ENCODE peak calls at places on chromosomes 13 and 19, in ten cellular contexts. One of them, this sample, is unnamed.

GRCh38 chr19:46426506-46427162 is 2.1 kb downstream of the PNMA8C start:
- DNase-seq in dorsolateral prefrontal cortex: peak
- DNase-seq in RPMI8226: peak
- DNase-seq in tibial nerve: no peak
- DNase-seq in HuH-7: peak
- DNase-seq in stimulated activated CD4-positive, alpha-beta T cell treated with anti-CD3 and anti-CD28 coated beads, Interleukin-1b, Interleukin-23, amount 100 ng/mL, for 1 hour: no peak
- DNase-seq in astrocyte of the cerebellum: peak
- DNase-seq in A172: no peak
- DNase-seq in AG04449: no peak
- DNase-seq in GM13976: peak
- DNase-seq in this sample: peak

GRCh38 chr13:34391071-34391470 is 551.0 kb upstream of the NBEA start:
- DNase-seq in tibial nerve: no peak
- DNase-seq in AG04449: no peak
- DNase-seq in HuH-7: no peak
- DNase-seq in astrocyte of the cerebellum: peak
- DNase-seq in stimulated activated CD4-positive, alpha-beta T cell treated with anti-CD3 and anti-CD28 coated beads, Interleukin-1b, Interleukin-23, amount 100 ng/mL, for 1 hour: no peak
- DNase-seq in A172: peak
- DNase-seq in GM13976: no peak
- DNase-seq in RPMI8226: no peak
- DNase-seq in dorsolateral prefrontal cortex: no peak
- DNase-seq in this sample: no peak

GRCh38 chr13:47903836-47904235 is 97.2 kb downstream of the SUCLA2 start:
- DNase-seq in AG04449: peak
- DNase-seq in A172: no peak
- DNase-seq in astrocyte of the cerebellum: peak
- DNase-seq in HuH-7: no peak
- DNase-seq in dorsolateral prefrontal cortex: no peak
- DNase-seq in RPMI8226: peak
- DNase-seq in stimulated activated CD4-positive, alpha-beta T cell treated with anti-CD3 and anti-CD28 coated beads, Interleukin-1b, Interleukin-23, amount 100 ng/mL, for 1 hour: no peak
- DNase-seq in GM13976: no peak
- DNase-seq in tibial nerve: no peak
- DNase-seq in this sample: no peak

GRCh38 chr13:68727165-68727564 is 1380.5 kb upstream of the ATXN8OS start:
- DNase-seq in tibial nerve: no peak
- DNase-seq in AG04449: no peak
- DNase-seq in RPMI8226: no peak
- DNase-seq in A172: peak
- DNase-seq in stimulated activated CD4-positive, alpha-beta T cell treated with anti-CD3 and anti-CD28 coated beads, Interleukin-1b, Interleukin-23, amount 100 ng/mL, for 1 hour: no peak
- DNase-seq in astrocyte of the cerebellum: peak
- DNase-seq in HuH-7: no peak
- DNase-seq in dorsolateral prefrontal cortex: no peak
- DNase-seq in GM13976: no peak
- DNase-seq in this sample: no peak

GRCh38 chr13:24251525-24251924 is 57.9 kb upstream of the C1QTNF9 start:
- DNase-seq in A172: no peak
- DNase-seq in RPMI8226: no peak
- DNase-seq in HuH-7: no peak
- DNase-seq in tibial nerve: no peak
- DNase-seq in GM13976: no peak
- DNase-seq in AG04449: no peak
- DNase-seq in astrocyte of the cerebellum: no peak
- DNase-seq in stimulated activated CD4-positive, alpha-beta T cell treated with anti-CD3 and anti-CD28 coated beads, Interleukin-1b, Interleukin-23, amount 100 ng/mL, for 1 hour: peak
- DNase-seq in dorsolateral prefrontal cortex: no peak
- DNase-seq in this sample: no peak

GRCh38 chr19:46907880-46908279 is 47.1 kb downstream of the ARHGAP35 start:
- DNase-seq in tibial nerve: no peak
- DNase-seq in dorsolateral prefrontal cortex: no peak
- DNase-seq in astrocyte of the cerebellum: no peak
- DNase-seq in AG04449: no peak
- DNase-seq in RPMI8226: no peak
- DNase-seq in A172: no peak
- DNase-seq in HuH-7: no peak
- DNase-seq in GM13976: no peak
- DNase-seq in stimulated activated CD4-positive, alpha-beta T cell treated with anti-CD3 and anti-CD28 coated beads, Interleukin-1b, Interleukin-23, amount 100 ng/mL, for 1 hour: no peak
- DNase-seq in this sample: no peak

GRCh38 chr13:85260896-85261295 is 538.3 kb downstream of the SLITRK6 start:
- DNase-seq in dorsolateral prefrontal cortex: no peak
- DNase-seq in GM13976: no peak
- DNase-seq in astrocyte of the cerebellum: no peak
- DNase-seq in RPMI8226: no peak
- DNase-seq in A172: no peak
- DNase-seq in HuH-7: no peak
- DNase-seq in stimulated activated CD4-positive, alpha-beta T cell treated with anti-CD3 and anti-CD28 coated beads, Interleukin-1b, Interleukin-23, amount 100 ng/mL, for 1 hour: no peak
- DNase-seq in tibial nerve: no peak
- DNase-seq in AG04449: no peak
- DNase-seq in this sample: no peak

GRCh38 chr13:33310245-33311038 is 24.9 kb upstream of the STARD13 start:
- DNase-seq in dorsolateral prefrontal cortex: no peak
- DNase-seq in RPMI8226: no peak
- DNase-seq in A172: no peak
- DNase-seq in tibial nerve: no peak
- DNase-seq in AG04449: no peak
- DNase-seq in stimulated activated CD4-positive, alpha-beta T cell treated with anti-CD3 and anti-CD28 coated beads, Interleukin-1b, Interleukin-23, amount 100 ng/mL, for 1 hour: no peak
- DNase-seq in astrocyte of the cerebellum: no peak
- DNase-seq in HuH-7: no peak
- DNase-seq in GM13976: no peak
- DNase-seq in this sample: no peak

GRCh38 chr19:10420444-10421239 is at the start of gene PDE4A:
- DNase-seq in HuH-7: peak
- DNase-seq in astrocyte of the cerebellum: no peak
- DNase-seq in GM13976: peak
- DNase-seq in A172: peak
- DNase-seq in RPMI8226: peak
- DNase-seq in stimulated activated CD4-positive, alpha-beta T cell treated with anti-CD3 and anti-CD28 coated beads, Interleukin-1b, Interleukin-23, amount 100 ng/mL, for 1 hour: no peak
- DNase-seq in AG04449: no peak
- DNase-seq in tibial nerve: no peak
- DNase-seq in dorsolateral prefrontal cortex: no peak
- DNase-seq in this sample: peak

GRCh38 chr13:39385621-39386231 is 217.3 kb downstream of the LHFPL6 start:
- DNase-seq in RPMI8226: no peak
- DNase-seq in AG04449: no peak
- DNase-seq in stimulated activated CD4-positive, alpha-beta T cell treated with anti-CD3 and anti-CD28 coated beads, Interleukin-1b, Interleukin-23, amount 100 ng/mL, for 1 hour: no peak
- DNase-seq in dorsolateral prefrontal cortex: no peak
- DNase-seq in astrocyte of the cerebellum: peak
- DNase-seq in A172: peak
- DNase-seq in GM13976: no peak
- DNase-seq in tibial nerve: no peak
- DNase-seq in HuH-7: no peak
- DNase-seq in this sample: no peak

GRCh38 chr19:51294211-51294976 is 17.1 kb upstream of the IGLON5 start:
- DNase-seq in HuH-7: no peak
- DNase-seq in AG04449: no peak
- DNase-seq in A172: peak
- DNase-seq in astrocyte of the cerebellum: no peak
- DNase-seq in RPMI8226: peak
- DNase-seq in stimulated activated CD4-positive, alpha-beta T cell treated with anti-CD3 and anti-CD28 coated beads, Interleukin-1b, Interleukin-23, amount 100 ng/mL, for 1 hour: no peak
- DNase-seq in GM13976: no peak
- DNase-seq in dorsolateral prefrontal cortex: no peak
- DNase-seq in tibial nerve: no peak
- DNase-seq in this sample: no peak

GRCh38 chr19:47352095-47352494 is 3.0 kb downstream of the DHX34 start:
- DNase-seq in tibial nerve: no peak
- DNase-seq in astrocyte of the cerebellum: no peak
- DNase-seq in RPMI8226: no peak
- DNase-seq in dorsolateral prefrontal cortex: no peak
- DNase-seq in HuH-7: no peak
- DNase-seq in GM13976: no peak
- DNase-seq in stimulated activated CD4-positive, alpha-beta T cell treated with anti-CD3 and anti-CD28 coated beads, Interleukin-1b, Interleukin-23, amount 100 ng/mL, for 1 hour: no peak
- DNase-seq in A172: no peak
- DNase-seq in AG04449: no peak
- DNase-seq in this sample: no peak

GRCh38 chr13:47555235-47555634 is 445.8 kb downstream of the SUCLA2 start:
- DNase-seq in HuH-7: no peak
- DNase-seq in dorsolateral prefrontal cortex: no peak
- DNase-seq in GM13976: no peak
- DNase-seq in AG04449: no peak
- DNase-seq in RPMI8226: no peak
- DNase-seq in tibial nerve: no peak
- DNase-seq in stimulated activated CD4-positive, alpha-beta T cell treated with anti-CD3 and anti-CD28 coated beads, Interleukin-1b, Interleukin-23, amount 100 ng/mL, for 1 hour: no peak
- DNase-seq in A172: peak
- DNase-seq in astrocyte of the cerebellum: no peak
- DNase-seq in this sample: no peak

GRCh38 chr13:43848250-43848649 is 31.3 kb downstream of the CCDC122 start:
- DNase-seq in RPMI8226: no peak
- DNase-seq in GM13976: no peak
- DNase-seq in astrocyte of the cerebellum: peak
- DNase-seq in HuH-7: no peak
- DNase-seq in dorsolateral prefrontal cortex: no peak
- DNase-seq in stimulated activated CD4-positive, alpha-beta T cell treated with anti-CD3 and anti-CD28 coated beads, Interleukin-1b, Interleukin-23, amount 100 ng/mL, for 1 hour: no peak
- DNase-seq in AG04449: no peak
- DNase-seq in tibial nerve: no peak
- DNase-seq in A172: peak
- DNase-seq in this sample: no peak

GRCh38 chr19:57239982-57240310 is 486 bp upstream of the ZNF805 start:
- DNase-seq in tibial nerve: no peak
- DNase-seq in AG04449: no peak
- DNase-seq in HuH-7: no peak
- DNase-seq in astrocyte of the cerebellum: no peak
- DNase-seq in dorsolateral prefrontal cortex: no peak
- DNase-seq in GM13976: no peak
- DNase-seq in stimulated activated CD4-positive, alpha-beta T cell treated with anti-CD3 and anti-CD28 coated beads, Interleukin-1b, Interleukin-23, amount 100 ng/mL, for 1 hour: no peak
- DNase-seq in RPMI8226: no peak
- DNase-seq in A172: no peak
- DNase-seq in this sample: no peak

GRCh38 chr19:49142866-49143335 is 12.3 kb downstream of the HRC start:
- DNase-seq in astrocyte of the cerebellum: peak
- DNase-seq in AG04449: peak
- DNase-seq in RPMI8226: no peak
- DNase-seq in HuH-7: no peak
- DNase-seq in A172: peak
- DNase-seq in tibial nerve: no peak
- DNase-seq in dorsolateral prefrontal cortex: peak
- DNase-seq in GM13976: peak
- DNase-seq in stimulated activated CD4-positive, alpha-beta T cell treated with anti-CD3 and anti-CD28 coated beads, Interleukin-1b, Interleukin-23, amount 100 ng/mL, for 1 hour: no peak
- DNase-seq in this sample: peak

GRCh38 chr19:18408053-18408476 is 10.6 kb upstream of the LRRC25 start:
- DNase-seq in RPMI8226: peak
- DNase-seq in dorsolateral prefrontal cortex: no peak
- DNase-seq in AG04449: no peak
- DNase-seq in tibial nerve: no peak
- DNase-seq in stimulated activated CD4-positive, alpha-beta T cell treated with anti-CD3 and anti-CD28 coated beads, Interleukin-1b, Interleukin-23, amount 100 ng/mL, for 1 hour: no peak
- DNase-seq in GM13976: peak
- DNase-seq in HuH-7: peak
- DNase-seq in A172: no peak
- DNase-seq in astrocyte of the cerebellum: no peak
- DNase-seq in this sample: peak

GRCh38 chr19:2613507-2614295 is 88.8 kb downstream of the GNG7 start:
- DNase-seq in A172: no peak
- DNase-seq in RPMI8226: peak
- DNase-seq in HuH-7: peak
- DNase-seq in astrocyte of the cerebellum: no peak
- DNase-seq in GM13976: peak
- DNase-seq in stimulated activated CD4-positive, alpha-beta T cell treated with anti-CD3 and anti-CD28 coated beads, Interleukin-1b, Interleukin-23, amount 100 ng/mL, for 1 hour: no peak
- DNase-seq in AG04449: no peak
- DNase-seq in tibial nerve: no peak
- DNase-seq in dorsolateral prefrontal cortex: no peak
- DNase-seq in this sample: peak

GRCh38 chr13:82758056-82758455 is 1124.2 kb downstream of the SLITRK1 start:
- DNase-seq in HuH-7: peak
- DNase-seq in RPMI8226: peak
- DNase-seq in astrocyte of the cerebellum: no peak
- DNase-seq in tibial nerve: no peak
- DNase-seq in GM13976: peak
- DNase-seq in dorsolateral prefrontal cortex: no peak
- DNase-seq in AG04449: no peak
- DNase-seq in stimulated activated CD4-positive, alpha-beta T cell treated with anti-CD3 and anti-CD28 coated beads, Interleukin-1b, Interleukin-23, amount 100 ng/mL, for 1 hour: no peak
- DNase-seq in A172: peak
- DNase-seq in this sample: peak

GRCh38 chr19:18503337-18503970 is 18.4 kb downstream of the ELL start:
- DNase-seq in stimulated activated CD4-positive, alpha-beta T cell treated with anti-CD3 and anti-CD28 coated beads, Interleukin-1b, Interleukin-23, amount 100 ng/mL, for 1 hour: no peak
- DNase-seq in A172: peak
- DNase-seq in dorsolateral prefrontal cortex: no peak
- DNase-seq in RPMI8226: no peak
- DNase-seq in astrocyte of the cerebellum: no peak
- DNase-seq in tibial nerve: no peak
- DNase-seq in GM13976: no peak
- DNase-seq in HuH-7: no peak
- DNase-seq in AG04449: no peak
- DNase-seq in this sample: no peak

GRCh38 chr19:56114711-56115110 is 6.4 kb downstream of the ZNF787 start:
- DNase-seq in A172: no peak
- DNase-seq in GM13976: no peak
- DNase-seq in tibial nerve: no peak
- DNase-seq in stimulated activated CD4-positive, alpha-beta T cell treated with anti-CD3 and anti-CD28 coated beads, Interleukin-1b, Interleukin-23, amount 100 ng/mL, for 1 hour: no peak
- DNase-seq in RPMI8226: no peak
- DNase-seq in astrocyte of the cerebellum: no peak
- DNase-seq in AG04449: no peak
- DNase-seq in HuH-7: no peak
- DNase-seq in dorsolateral prefrontal cortex: no peak
- DNase-seq in this sample: no peak

GRCh38 chr19:50380137-50380536 is 3.9 kb downstream of the NR1H2 start:
- DNase-seq in RPMI8226: no peak
- DNase-seq in dorsolateral prefrontal cortex: no peak
- DNase-seq in tibial nerve: no peak
- DNase-seq in HuH-7: no peak
- DNase-seq in GM13976: no peak
- DNase-seq in AG04449: no peak
- DNase-seq in stimulated activated CD4-positive, alpha-beta T cell treated with anti-CD3 and anti-CD28 coated beads, Interleukin-1b, Interleukin-23, amount 100 ng/mL, for 1 hour: no peak
- DNase-seq in astrocyte of the cerebellum: no peak
- DNase-seq in A172: no peak
- DNase-seq in this sample: no peak

GRCh38 chr13:47976325-47976724 is 24.7 kb downstream of the SUCLA2 start:
- DNase-seq in astrocyte of the cerebellum: no peak
- DNase-seq in stimulated activated CD4-positive, alpha-beta T cell treated with anti-CD3 and anti-CD28 coated beads, Interleukin-1b, Interleukin-23, amount 100 ng/mL, for 1 hour: no peak
- DNase-seq in GM13976: no peak
- DNase-seq in RPMI8226: no peak
- DNase-seq in tibial nerve: no peak
- DNase-seq in HuH-7: no peak
- DNase-seq in AG04449: no peak
- DNase-seq in dorsolateral prefrontal cortex: no peak
- DNase-seq in A172: no peak
- DNase-seq in this sample: no peak

GRCh38 chr19:50776131-50776530 is 5.9 kb downstream of the GPR32 start:
- DNase-seq in AG04449: no peak
- DNase-seq in GM13976: no peak
- DNase-seq in dorsolateral prefrontal cortex: no peak
- DNase-seq in tibial nerve: no peak
- DNase-seq in astrocyte of the cerebellum: no peak
- DNase-seq in HuH-7: no peak
- DNase-seq in A172: no peak
- DNase-seq in RPMI8226: no peak
- DNase-seq in stimulated activated CD4-positive, alpha-beta T cell treated with anti-CD3 and anti-CD28 coated beads, Interleukin-1b, Interleukin-23, amount 100 ng/mL, for 1 hour: no peak
- DNase-seq in this sample: no peak

GRCh38 chr19:47523473-47523872 is 8.6 kb upstream of the NAPA start:
- DNase-seq in astrocyte of the cerebellum: no peak
- DNase-seq in HuH-7: peak
- DNase-seq in A172: no peak
- DNase-seq in AG04449: no peak
- DNase-seq in dorsolateral prefrontal cortex: no peak
- DNase-seq in RPMI8226: no peak
- DNase-seq in stimulated activated CD4-positive, alpha-beta T cell treated with anti-CD3 and anti-CD28 coated beads, Interleukin-1b, Interleukin-23, amount 100 ng/mL, for 1 hour: no peak
- DNase-seq in GM13976: no peak
- DNase-seq in tibial nerve: no peak
- DNase-seq in this sample: no peak

GRCh38 chr19:55684946-55685681 is 10.1 kb downstream of the EPN1 start:
- DNase-seq in dorsolateral prefrontal cortex: peak
- DNase-seq in HuH-7: no peak
- DNase-seq in stimulated activated CD4-positive, alpha-beta T cell treated with anti-CD3 and anti-CD28 coated beads, Interleukin-1b, Interleukin-23, amount 100 ng/mL, for 1 hour: no peak
- DNase-seq in AG04449: no peak
- DNase-seq in GM13976: no peak
- DNase-seq in A172: no peak
- DNase-seq in RPMI8226: no peak
- DNase-seq in tibial nerve: no peak
- DNase-seq in astrocyte of the cerebellum: no peak
- DNase-seq in this sample: no peak

GRCh38 chr19:920051-920857 is 3.1 kb downstream of the KISS1R start:
- DNase-seq in HuH-7: no peak
- DNase-seq in RPMI8226: peak
- DNase-seq in tibial nerve: no peak
- DNase-seq in A172: no peak
- DNase-seq in stimulated activated CD4-positive, alpha-beta T cell treated with anti-CD3 and anti-CD28 coated beads, Interleukin-1b, Interleukin-23, amount 100 ng/mL, for 1 hour: peak
- DNase-seq in astrocyte of the cerebellum: no peak
- DNase-seq in AG04449: no peak
- DNase-seq in dorsolateral prefrontal cortex: no peak
- DNase-seq in GM13976: peak
- DNase-seq in this sample: no peak

GRCh38 chr13:50685491-50685890 is 158.0 kb downstream of the DLEU7 start:
- DNase-seq in AG04449: no peak
- DNase-seq in GM13976: no peak
- DNase-seq in astrocyte of the cerebellum: peak
- DNase-seq in stimulated activated CD4-positive, alpha-beta T cell treated with anti-CD3 and anti-CD28 coated beads, Interleukin-1b, Interleukin-23, amount 100 ng/mL, for 1 hour: no peak
- DNase-seq in HuH-7: no peak
- DNase-seq in A172: peak
- DNase-seq in dorsolateral prefrontal cortex: peak
- DNase-seq in tibial nerve: peak
- DNase-seq in RPMI8226: peak
- DNase-seq in this sample: no peak

This sample was measured in K562.